ENCODE peak calls at places on chromosomes 1 and 21, in eight cellular contexts. K, Y, L, S, D, J, T and X are unnamed samples.

GRCh38 chr1:28594661-28595411 is 2.8 kb downstream of the RAB42 start:
- DNase-seq in K (no peak), Y (no peak), L (peak; percentile 82), S (no peak), D (peak; percentile 92), J (no peak), T (no peak), X (peak; percentile 74)

GRCh38 chr1:198056255-198056654 is 100.5 kb upstream of the NEK7 start:
- DNase-seq in K (no peak), Y (peak; percentile 67), L (no peak), S (no peak), D (no peak), J (no peak), T (peak; percentile 50), X (peak; percentile 10)

GRCh38 chr1:211158866-211159265 is 24.9 kb upstream of the KCNH1 start:
- DNase-seq in K (no peak), Y (no peak), L (no peak), S (no peak), D (no peak), J (no peak), T (no peak), X (no peak)

GRCh38 chr21:45322960-45323461 is 35.3 kb upstream of the POFUT2 start:
- DNase-seq in K (no peak), Y (no peak), L (no peak), S (no peak), D (no peak), J (no peak), T (peak; percentile 15), X (peak; percentile 72)

GRCh38 chr1:173049327-173049639 is 1.5 kb downstream of the TNFSF18 start:
- DNase-seq in K (no peak), Y (no peak), L (no peak), S (no peak), D (no peak), J (no peak), T (no peak), X (no peak)

GRCh38 chr1:178275083-178275482 is 181.2 kb downstream of the RASAL2 start:
- DNase-seq in K (no peak), Y (no peak), L (peak; percentile 37), S (no peak), D (no peak), J (no peak), T (no peak), X (peak; percentile 21)

GRCh38 chr1:35287807-35288640 is 19.5 kb downstream of the ZMYM4 start:
- DNase-seq in K (no peak), Y (no peak), L (peak; percentile 85), S (no peak), D (peak; percentile 31), J (no peak), T (no peak), X (peak; percentile 88)

GRCh38 chr1:180412583-180412982 is 89.8 kb downstream of the ACBD6 start:
- DNase-seq in K (no peak), Y (no peak), L (no peak), S (no peak), D (no peak), J (no peak), T (no peak), X (no peak)

GRCh38 chr1:167442854-167443565 is 75.3 kb downstream of the CD247 start:
- DNase-seq in K (no peak), Y (no peak), L (no peak), S (no peak), D (no peak), J (no peak), T (no peak), X (no peak)

GRCh38 chr1:230509281-230509977 is 83.3 kb upstream of the PGBD5 start:
- DNase-seq in K (no peak), Y (no peak), L (peak; percentile 97), S (no peak), D (no peak), J (no peak), T (no peak), X (peak; percentile 88)

GRCh38 chr21:42455754-42456440 is 40.1 kb downstream of the RSPH1 start:
- DNase-seq in K (no peak), Y (no peak), L (no peak), S (no peak), D (no peak), J (no peak), T (no peak), X (no peak)

GRCh38 chr1:231931846-231932454 is 305.4 kb downstream of the DISC1 start:
- DNase-seq in K (peak; percentile 46), Y (peak; percentile 73), L (no peak), S (no peak), D (peak; percentile 67), J (peak; percentile 21), T (no peak), X (no peak)

GRCh38 chr1:234484991-234485739 is 6.2 kb upstream of the TARBP1 start:
- DNase-seq in K (no peak), Y (no peak), L (no peak), S (no peak), D (no peak), J (no peak), T (no peak), X (no peak)

GRCh38 chr1:152533327-152533938 is 19.2 kb downstream of the CRCT1 start:
- DNase-seq in K (peak; percentile 52), Y (peak; percentile 77), L (peak; percentile 5), S (peak; percentile 2), D (peak; percentile 87), J (peak; percentile 56), T (no peak), X (peak; percentile 66)

GRCh38 chr21:34243562-34243961 is 120.2 kb upstream of the KCNE2 start:
- DNase-seq in K (peak; percentile 29), Y (peak; percentile 62), L (peak; percentile 1), S (no peak), D (peak; percentile 52), J (peak; percentile 19), T (peak; percentile 27), X (peak; percentile 38)

GRCh38 chr21:19810779-19811178 is 1187.4 kb upstream of the NCAM2 start:
- DNase-seq in K (no peak), Y (no peak), L (no peak), S (no peak), D (no peak), J (no peak), T (no peak), X (no peak)

GRCh38 chr1:15244813-15245212 is 2.2 kb upstream of the FHAD1 start:
- DNase-seq in K (no peak), Y (peak; percentile 67), L (no peak), S (no peak), D (no peak), J (no peak), T (no peak), X (no peak)

GRCh38 chr1:29689372-29690030 is 453.2 kb downstream of the PTPRU start:
- DNase-seq in K (no peak), Y (peak; percentile 28), L (no peak), S (no peak), D (no peak), J (no peak), T (no peak), X (no peak)

GRCh38 chr21:44867999-44868700 is 5.3 kb downstream of the PTTG1IP start:
- DNase-seq in K (no peak), Y (no peak), L (no peak), S (no peak), D (no peak), J (no peak), T (no peak), X (no peak)

GRCh38 chr1:227889047-227889862 is 58.5 kb downstream of the WNT9A start:
- DNase-seq in K (peak; percentile 16), Y (no peak), L (no peak), S (no peak), D (no peak), J (no peak), T (no peak), X (no peak)

GRCh38 chr1:61163794-61164193 is 81.4 kb downstream of the NFIA start:
- DNase-seq in K (no peak), Y (no peak), L (peak; percentile 34), S (no peak), D (no peak), J (no peak), T (no peak), X (peak; percentile 54)

GRCh38 chr1:22526677-22527076 is 36.6 kb upstream of the EPHA8 start:
- DNase-seq in K (no peak), Y (no peak), L (no peak), S (no peak), D (no peak), J (no peak), T (no peak), X (no peak)
- H3K27ac ChIP-seq in K (no peak overlapping the region), Y (no peak overlapping the region), L (no peak overlapping the region), S (no peak overlapping the region), D (no peak overlapping the region), J (no peak overlapping the region), T (no peak overlapping the region), X (no peak overlapping the region)

DNA sequence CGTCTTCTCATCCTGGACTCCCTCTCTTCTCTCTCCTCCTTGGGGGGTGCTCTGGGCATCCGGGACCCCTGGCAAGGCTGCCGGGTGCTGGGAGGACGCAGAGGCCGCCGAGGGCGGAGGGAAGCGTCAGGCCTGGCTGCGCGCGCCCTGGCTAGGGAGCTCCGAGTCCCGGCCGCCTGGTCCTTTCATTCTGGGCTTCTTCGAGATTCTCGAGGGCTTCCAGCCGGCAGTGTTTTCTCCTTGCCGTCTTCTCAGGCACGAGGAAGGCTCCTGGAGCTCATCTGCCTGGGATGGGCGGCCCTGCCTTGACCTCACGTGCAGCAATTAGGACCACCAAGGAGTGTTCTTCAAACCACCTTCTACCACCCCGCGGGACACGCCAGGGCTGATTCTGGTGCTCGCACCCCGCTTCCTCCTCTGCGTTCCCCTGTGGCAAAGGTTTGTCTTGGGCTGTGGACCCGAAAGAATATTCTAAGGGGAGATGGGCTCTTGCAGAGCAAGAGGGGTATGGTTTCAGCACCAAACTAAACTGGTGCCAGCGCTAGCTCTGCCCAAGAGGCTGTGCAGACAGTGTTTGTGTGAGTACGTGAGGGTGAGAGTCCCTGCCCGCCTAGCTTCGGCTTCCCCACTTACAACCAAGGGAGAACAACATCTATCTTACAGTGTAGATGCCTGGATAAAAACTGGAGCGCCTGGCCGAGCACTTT is 36.5 kb downstream of the PIK3CD start:
- DNase-seq in K (peak; percentile 25), Y (peak; percentile 67), L (peak; percentile 36), S (peak; percentile 29), D (peak; percentile 32), J (no peak), T (peak; percentile 62), X (peak; percentile 71)
- H3K4me3 ChIP-seq in K (peak overlapping the region; percentile 44), Y (peak overlapping the region; percentile 80), L (peak overlapping the region; percentile 51), S (peak overlapping the region; percentile 69), D (peak overlapping the region; percentile 95), J (peak overlapping the region; percentile 68), T (peak overlapping the region; percentile 74), X (peak overlapping the region; percentile 76)

DNA sequence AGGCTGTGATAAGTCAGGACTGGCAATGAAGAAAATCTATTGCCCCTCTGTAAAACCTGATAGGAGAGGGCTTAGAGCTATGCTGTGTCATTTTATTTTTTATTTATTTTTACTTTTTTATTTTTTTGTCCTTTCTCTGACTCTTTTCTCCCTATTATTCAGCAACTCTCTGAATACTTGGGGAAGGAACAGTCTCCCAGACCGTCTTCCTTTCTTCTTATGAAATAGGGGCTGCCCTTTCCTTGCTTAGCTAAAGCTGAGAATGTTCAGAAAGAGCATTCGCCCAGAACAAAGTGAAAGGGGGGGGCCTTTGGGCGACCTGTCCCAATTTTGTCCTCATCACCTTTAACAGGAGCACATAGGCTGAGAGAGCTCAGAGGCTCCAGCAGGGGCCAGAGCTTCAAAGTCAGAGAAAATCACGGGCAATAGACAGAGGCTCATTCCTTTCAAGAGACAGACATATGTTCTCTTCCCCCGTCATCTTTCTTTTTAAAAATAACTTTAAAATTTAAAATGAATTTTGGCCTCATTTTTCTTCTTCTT is 80.9 kb downstream of the RNF220 start:
- DNase-seq in K (no peak), Y (no peak), L (no peak), S (no peak), D (no peak), J (no peak), T (no peak), X (no peak)
- H3K9ac ChIP-seq in K (no peak overlapping the region), Y (no peak overlapping the region), L (no peak overlapping the region), S (no peak overlapping the region), D (no peak overlapping the region), J (no peak overlapping the region), T (no peak overlapping the region), X (no peak overlapping the region)

GRCh38 chr1:154328318-154329151 is 3.2 kb downstream of the ATP8B2 start:
- DNase-seq in K (peak; percentile 83), Y (peak; percentile 90), L (peak; percentile 78), S (no peak), D (peak; percentile 74), J (no peak), T (peak; percentile 88), X (peak; percentile 92)
- H3K27ac ChIP-seq in K (no peak overlapping the region), Y (no peak overlapping the region), L (peak overlapping the region; percentile 89), S (no peak overlapping the region), D (no peak overlapping the region), J (peak overlapping the region; percentile 24), T (no peak overlapping the region), X (peak overlapping the region; percentile 100)